ENCODE peak calls at places on chromosomes 6 and 20, in six cellular contexts. I is IMR-90, V is trophoblast cell, P is mesendoderm, T is neuronal stem cell, C is H1. Q is an unnamed sample.
A peak's percentile ranks its signal among the peaks of the same experiment; 100 is the strongest.

GRCh38 chr20:36574278-36575065 is 1.1 kb downstream of the TGIF2 start:
- DNase-seq in I (peak; percentile 38), V (peak; percentile 80), P (peak; percentile 70), T (peak; percentile 48), C (no peak), Q (peak; percentile 55)

GRCh38 chr6:154370545-154370944 is 13.9 kb upstream of the IPCEF1 start:
- DNase-seq in I (peak; percentile 58), V (peak; percentile 26), P (peak; percentile 30), T (no peak), C (no peak), Q (no peak)

GRCh38 chr6:4008324-4009047 is 70.5 kb downstream of the FAM217A start:
- DNase-seq in I (peak; percentile 92), V (peak; percentile 91), P (peak; percentile 48), T (no peak), C (no peak), Q (no peak)

GRCh38 chr20:6421321-6422030 is 298.6 kb upstream of the FERMT1 start:
- DNase-seq in I (no peak), V (no peak), P (no peak), T (no peak), C (no peak), Q (no peak)

GRCh38 chr6:3748208-3748701 is 3.3 kb downstream of the PXDC1 start:
- DNase-seq in I (peak; percentile 86), V (peak; percentile 86), P (peak; percentile 85), T (peak; percentile 41), C (no peak), Q (peak; percentile 83)

GRCh38 chr20:60695223-60695622 is 556.8 kb upstream of the CDH4 start:
- DNase-seq in I (peak; percentile 86), V (no peak), P (peak; percentile 58), T (no peak), C (no peak), Q (no peak)

GRCh38 chr20:41643504-41643938 is 25.3 kb upstream of the CHD6 start:
- DNase-seq in I (peak; percentile 80), V (peak; percentile 39), P (peak; percentile 91), T (no peak), C (no peak), Q (peak; percentile 51)

GRCh38 chr6:93293399-93294271 is 125.7 kb downstream of the EPHA7 start:
- DNase-seq in I (no peak), V (no peak), P (no peak), T (no peak), C (no peak), Q (no peak)

GRCh38 chr20:10217517-10218410 is 866 bp upstream of the SNAP25 start:
- DNase-seq in I (peak; percentile 96), V (peak; percentile 6), P (peak; percentile 88), T (peak; percentile 75), C (no peak), Q (peak; percentile 81)

GRCh38 chr6:52227495-52227894 is 16.8 kb downstream of the IL17F start:
- DNase-seq in I (peak; percentile 1), V (no peak), P (no peak), T (no peak), C (no peak), Q (no peak)

GRCh38 chr6:143742070-143742954 is 64.5 kb downstream of the PHACTR2 start:
- DNase-seq in I (no peak), V (peak; percentile 50), P (no peak), T (no peak), C (no peak), Q (no peak)
- H2AK5ac ChIP-seq in I (peak overlapping the region; percentile 40), V (no peak overlapping the region), P (no peak overlapping the region), T (no peak overlapping the region), C (no peak overlapping the region), Q (peak overlapping the region; percentile 85)

DNA sequence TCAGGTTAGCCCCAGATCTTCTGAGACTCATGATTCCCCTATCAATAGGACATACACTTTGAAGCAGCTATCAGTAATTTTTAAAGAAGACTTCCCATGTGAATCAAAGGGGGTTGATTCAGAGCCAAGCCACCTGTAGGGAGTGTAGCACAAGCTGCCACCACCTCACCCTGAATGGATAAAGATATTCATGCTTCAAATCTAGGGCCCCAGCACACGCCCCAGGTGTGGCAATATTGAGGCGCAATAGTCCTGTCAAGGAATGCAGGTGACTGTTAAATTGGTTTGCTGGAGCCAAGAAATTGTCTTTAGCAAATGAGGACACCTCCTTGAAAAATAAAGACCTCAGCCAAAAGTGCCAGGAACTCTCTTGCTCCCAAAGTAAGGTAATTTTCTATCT is 404.4 kb downstream of the MAFB start:
- DNase-seq in I (no peak), V (no peak), P (no peak), T (no peak), C (no peak), Q (no peak)
- H4K8ac ChIP-seq in I (no peak overlapping the region), V (no peak overlapping the region), P (no peak overlapping the region), T (no peak overlapping the region), C (no peak overlapping the region), Q (no peak overlapping the region)

GRCh38 chr6:144320746-144321145 is 35.6 kb downstream of the UTRN start:
- DNase-seq in I (no peak), V (no peak), P (no peak), T (no peak), C (no peak), Q (no peak)

GRCh38 chr6:144316866-144317204 is 31.7 kb downstream of the UTRN start:
- DNase-seq in I (no peak), V (no peak), P (no peak), T (no peak), C (no peak), Q (no peak)

GRCh38 chr6:144321839-144322591 is 36.9 kb downstream of the UTRN start:
- DNase-seq in I (peak; percentile 65), V (no peak), P (peak; percentile 59), T (no peak), C (no peak), Q (no peak)

GRCh38 chr6:144317736-144318135 is 32.6 kb downstream of the UTRN start:
- DNase-seq in I (peak; percentile 41), V (no peak), P (no peak), T (no peak), C (no peak), Q (no peak)

GRCh38 chr6:144319193-144319592 is 34.1 kb downstream of the UTRN start:
- DNase-seq in I (no peak), V (no peak), P (no peak), T (no peak), C (no peak), Q (no peak)
- H2AK5ac ChIP-seq in I (no peak overlapping the region), V (no peak overlapping the region), P (no peak overlapping the region), T (no peak overlapping the region), C (no peak overlapping the region), Q (no peak overlapping the region)

GRCh38 chr20:45128066-45128465 is 3.8 kb upstream of the WFDC12 start:
- DNase-seq in I (no peak), V (peak; percentile 42), P (peak; percentile 28), T (no peak), C (no peak), Q (no peak)
- H4K8ac ChIP-seq in I (no peak overlapping the region), V (no peak overlapping the region), P (no peak overlapping the region), T (no peak overlapping the region), C (no peak overlapping the region), Q (no peak overlapping the region)

GRCh38 chr6:49328051-49328450 is 135.0 kb downstream of the MMUT start:
- DNase-seq in I (no peak), V (no peak), P (no peak), T (peak; percentile 2), C (no peak), Q (no peak)

GRCh38 chr6:49327575-49327974 is 135.5 kb downstream of the MMUT start:
- DNase-seq in I (no peak), V (no peak), P (no peak), T (no peak), C (no peak), Q (no peak)

GRCh38 chr6:49326337-49326736 is 136.7 kb downstream of the MMUT start:
- DNase-seq in I (peak; percentile 61), V (peak; percentile 14), P (no peak), T (no peak), C (no peak), Q (no peak)

GRCh38 chr6:49327005-49327404 is 136.0 kb downstream of the MMUT start:
- DNase-seq in I (peak; percentile 15), V (no peak), P (no peak), T (no peak), C (no peak), Q (no peak)

DNA sequence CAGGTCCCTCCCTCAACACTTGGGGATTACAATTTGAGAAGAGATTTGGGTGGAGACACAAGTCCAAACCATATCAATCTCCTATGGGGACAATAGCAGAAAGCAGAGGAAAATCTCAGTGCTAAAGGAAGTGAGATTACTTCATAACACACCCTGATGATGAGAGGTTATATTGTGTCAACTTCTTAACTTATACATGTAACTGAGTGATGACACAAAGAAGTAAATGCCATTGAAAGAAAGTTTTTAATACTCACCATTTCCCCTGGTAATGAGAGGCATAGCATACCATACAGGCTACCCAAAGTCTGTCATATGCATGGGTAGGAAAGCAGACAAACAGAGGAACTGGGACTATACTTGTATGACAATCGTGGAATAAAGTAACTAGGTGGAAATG is 137.2 kb downstream of the MMUT start:
- DNase-seq in I (no peak), V (no peak), P (no peak), T (no peak), C (no peak), Q (no peak)
- H2AK5ac ChIP-seq in I (peak overlapping the region; percentile 83), V (no peak overlapping the region), P (no peak overlapping the region), T (no peak overlapping the region), C (no peak overlapping the region), Q (no peak overlapping the region)